ENCODE peak calls at places on chromosomes 5 and 9, in ten cellular contexts. W, M, U, V, Q, T, N, D, Y and Z are unnamed samples. For H3K4me1, the result is how much of the 10 kb centered on the place peaks cover.

GRCh38 chr9:109908459-109909390 is 128.7 kb downstream of the PALM2AKAP2 start:
- DNase-seq in W (no peak), M (no peak), U (no peak), V (no peak), Q (no peak), T (no peak), N (no peak), D (no peak), Y (no peak), Z (no peak)

GRCh38 chr9:76534031-76534430 is 75.0 kb downstream of the GCNT1 start:
- DNase-seq in W (no peak), M (no peak), U (no peak), V (no peak), Q (no peak), T (no peak), N (no peak), D (no peak), Y (no peak), Z (no peak)

GRCh38 chr5:58999804-59000595 is 417.1 kb downstream of the RAB3C start:
- DNase-seq in W (peak), M (peak), U (no peak), V (peak), Q (no peak), T (no peak), N (no peak), D (no peak), Y (no peak), Z (no peak)

GRCh38 chr5:109945097-109945678 is 255.5 kb downstream of the MAN2A1 start:
- DNase-seq in W (no peak), M (peak), U (no peak), V (no peak), Q (no peak), T (no peak), N (no peak), D (no peak), Y (no peak), Z (no peak)

GRCh38 chr5:67350185-67350584 is 153.6 kb upstream of the CD180 start:
- DNase-seq in W (no peak), M (no peak), U (no peak), V (no peak), Q (no peak), T (no peak), N (no peak), D (no peak), Y (no peak), Z (no peak)

GRCh38 chr5:107184066-107184465 is 486.7 kb downstream of the EFNA5 start:
- DNase-seq in W (no peak), M (no peak), U (no peak), V (no peak), Q (no peak), T (no peak), N (no peak), D (no peak), Y (no peak), Z (no peak)

GRCh38 chr9:79673614-79674013 is 101.8 kb downstream of the TLE4 start:
- DNase-seq in W (no peak), M (no peak), U (no peak), V (no peak), Q (no peak), T (no peak), N (no peak), D (no peak), Y (no peak), Z (no peak)

GRCh38 chr5:141782991-141783598 is 95.1 kb downstream of the PCDH1 start:
- DNase-seq in W (no peak), M (no peak), U (no peak), V (no peak), Q (no peak), T (no peak), N (no peak), D (no peak), Y (no peak), Z (no peak)

GRCh38 chr5:92695123-92696084 is 885.6 kb downstream of the NR2F1-AS1 start:
- DNase-seq in W (no peak), M (no peak), U (no peak), V (no peak), Q (no peak), T (no peak), N (no peak), D (no peak), Y (no peak), Z (no peak)
- H3K4me3 ChIP-seq in W (no peak), M (no peak), U (no peak), V (no peak), Q (no peak), T (no peak), N (no peak), D (no peak), Y (no peak), Z (no peak)

GRCh38 chr9:82911997-82912396 is 150.9 kb downstream of the RASEF start:
- DNase-seq in W (no peak), M (no peak), U (no peak), V (no peak), Q (no peak), T (no peak), N (no peak), D (no peak), Y (no peak), Z (no peak)

GRCh38 chr9:82912639-82913038 is 150.3 kb downstream of the RASEF start:
- DNase-seq in W (no peak), M (no peak), U (no peak), V (no peak), Q (no peak), T (no peak), N (no peak), D (no peak), Y (no peak), Z (no peak)
- TF ChIP-seq CTCF in W (no peak), M (peak), U (no peak), V (peak), Q (peak), T (no peak), N (no peak), D (no peak), Y (peak), Z (no peak)

GRCh38 chr5:177363565-177363964 is 5.8 kb downstream of the RGS14 start:
- DNase-seq in W (no peak), M (no peak), U (no peak), V (no peak), Q (no peak), T (no peak), N (no peak), D (no peak), Y (no peak), Z (no peak)
- H3K4me1 ChIP-seq in W (under half), M (under half), U (under half), V (under half), Q (under half), T (half or more), N (under half), D (under half), Y (under half), Z (under half)

GRCh38 chr9:83537331-83538171 is 650 bp downstream of the FRMD3 start:
- DNase-seq in W (peak), M (peak), U (no peak), V (no peak), Q (no peak), T (no peak), N (no peak), D (peak), Y (peak), Z (peak)
- H3K4me3 ChIP-seq in W (peak), M (peak), U (peak), V (peak), Q (peak), T (peak), N (peak), D (peak), Y (peak), Z (peak)

GRCh38 chr5:164422400-164422799 is 917.0 kb downstream of the MAT2B start:
- DNase-seq in W (no peak), M (peak), U (no peak), V (no peak), Q (no peak), T (no peak), N (no peak), D (peak), Y (peak), Z (peak)
- TF ChIP-seq CTCF in W (no peak), M (peak), U (no peak), V (no peak), Q (no peak), T (no peak), N (no peak), D (peak), Y (peak), Z (no peak)

DNA sequence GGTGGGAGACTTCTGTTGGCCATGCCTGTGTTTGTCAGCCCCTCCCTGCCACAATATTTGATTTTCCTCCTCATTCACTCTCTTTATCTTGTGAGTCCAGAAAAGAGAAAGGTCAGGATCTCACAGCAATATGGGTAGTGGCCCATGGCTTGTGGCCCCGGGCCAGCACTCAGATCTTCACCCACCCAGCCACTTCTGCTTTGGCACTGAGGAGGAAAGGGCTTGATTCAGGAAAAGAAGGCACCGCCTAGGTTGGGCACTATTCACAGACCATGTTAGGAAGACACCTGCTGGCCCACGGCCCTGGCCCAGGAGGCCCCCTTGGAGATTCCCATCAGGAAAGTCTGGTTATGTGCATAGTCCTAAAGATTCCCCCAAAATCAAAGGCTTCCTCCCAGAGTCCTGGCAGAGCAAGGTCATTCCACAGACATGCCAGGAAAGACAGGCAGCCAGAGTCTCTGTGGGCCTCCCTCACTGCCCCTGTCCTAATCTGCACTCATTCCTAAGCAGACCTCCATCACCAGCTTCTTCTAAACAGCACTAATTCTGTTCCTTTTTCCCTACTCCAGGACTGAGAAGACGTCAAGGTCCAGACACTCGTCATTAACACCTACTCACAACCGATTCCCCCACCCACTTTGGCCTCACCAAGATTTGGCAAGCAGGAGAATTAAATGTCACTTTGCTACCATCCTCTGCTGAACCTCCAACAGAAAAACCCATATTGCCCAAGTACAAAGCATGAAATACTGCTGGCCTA is 179.3 kb downstream of the DEPDC1B start:
- DNase-seq in W (no peak), M (no peak), U (peak), V (no peak), Q (no peak), T (peak), N (no peak), D (no peak), Y (no peak), Z (no peak)
- H3K4me1 ChIP-seq in W (under half), M (under half), U (under half), V (under half), Q (under half), T (under half), N (under half), D (under half), Y (under half), Z (under half)

DNA sequence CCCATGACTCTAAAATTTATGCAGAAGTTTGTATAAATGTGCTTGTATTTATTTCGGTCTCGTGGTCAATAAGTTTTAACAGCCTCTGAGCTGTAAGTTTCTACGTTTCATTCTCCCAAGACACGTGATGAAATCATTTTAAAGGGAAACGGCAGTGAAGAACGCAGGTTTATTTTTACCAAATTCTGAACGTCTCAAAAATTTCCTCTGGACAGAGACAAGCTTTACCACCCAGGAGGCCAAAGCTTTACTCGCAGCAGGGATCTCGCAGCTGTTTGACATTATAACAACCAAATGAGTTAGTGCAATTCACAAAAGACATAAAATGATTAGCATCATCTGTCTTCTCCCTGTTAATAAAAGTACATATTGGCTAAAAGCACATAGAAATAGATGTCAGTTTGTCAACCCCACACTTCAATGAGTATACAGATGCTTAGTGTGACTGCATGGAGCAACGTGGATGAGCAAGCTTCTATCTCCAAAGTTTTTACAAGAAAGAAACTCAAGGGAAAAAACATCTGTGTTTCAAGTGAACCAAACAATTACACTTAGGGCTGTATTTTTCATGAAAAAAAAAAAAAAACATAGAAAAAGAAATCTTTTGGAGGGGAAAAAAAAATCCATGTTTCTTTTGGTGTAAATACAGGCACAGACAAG is 2.5 kb downstream of the SEMA5A start:
- DNase-seq in W (no peak), M (no peak), U (no peak), V (no peak), Q (no peak), T (no peak), N (no peak), D (no peak), Y (no peak), Z (no peak)
- H3K4me3 ChIP-seq in W (peak), M (peak), U (no peak), V (no peak), Q (no peak), T (no peak), N (no peak), D (peak), Y (peak), Z (no peak)

GRCh38 chr5:93741136-93741811 is at the start of gene POU5F2:
- DNase-seq in W (peak), M (no peak), U (no peak), V (no peak), Q (no peak), T (no peak), N (no peak), D (no peak), Y (no peak), Z (peak)
- TF ChIP-seq CTCF in W (peak), M (peak), U (no peak), V (peak), Q (no peak), T (no peak), N (no peak), D (no peak), Y (no peak), Z (no peak)

GRCh38 chr9:136626066-136626725 is 36.5 kb upstream of the EGFL7 start:
- DNase-seq in W (no peak), M (no peak), U (no peak), V (no peak), Q (no peak), T (peak), N (no peak), D (no peak), Y (no peak), Z (no peak)
- H3K4me1 ChIP-seq in W (under half), M (under half), U (under half), V (under half), Q (under half), T (half or more), N (under half), D (under half), Y (under half), Z (half or more)

GRCh38 chr5:36689225-36689624 is 82.8 kb downstream of the SLC1A3 start:
- DNase-seq in W (no peak), M (no peak), U (no peak), V (no peak), Q (no peak), T (no peak), N (no peak), D (no peak), Y (no peak), Z (no peak)
- H3K4me3 ChIP-seq in W (no peak), M (no peak), U (no peak), V (no peak), Q (no peak), T (no peak), N (no peak), D (no peak), Y (no peak), Z (no peak)